ENCODE peak calls at places on chromosomes 3 and 15, in eight cellular contexts. W is HS-5; B is dorsolateral prefrontal cortex; V is germinal center; E is T1000; S is lung microvascular endothelial cell; P is ELF-1; C is stimulated activated CD4-positive, alpha-beta T cell treated with anti-CD3 and anti-CD28 coated beads, Interleukin-12 subunit alpha, Interleukin-12 subunit beta, amount 100 ng/mL, for 48 hours. D is an unnamed sample.

GRCh38 chr15:78808550-78808949 is 2.7 kb downstream of the ADAMTS7 start:
- DNase-seq in W (no peak), B (no peak), V (peak), E (no peak), S (peak), P (peak), C (no peak), D (no peak)

GRCh38 chr3:117811797-117812196 is 1102.2 kb downstream of the TUSC7 start:
- DNase-seq in W (no peak), B (no peak), V (no peak), E (no peak), S (no peak), P (no peak), C (no peak), D (no peak)

GRCh38 chr15:33994005-33994615 is 25.8 kb downstream of the CHRM5 start:
- DNase-seq in W (no peak), B (no peak), V (no peak), E (no peak), S (peak), P (peak), C (no peak), D (no peak)

GRCh38 chr15:28094732-28095521 is 4.2 kb downstream of the OCA2 start:
- DNase-seq in W (no peak), B (no peak), V (peak), E (no peak), S (no peak), P (peak), C (no peak), D (no peak)

GRCh38 chr3:63927623-63928280 is 15.6 kb upstream of the SCAANT1 start:
- DNase-seq in W (no peak), B (no peak), V (peak), E (no peak), S (no peak), P (no peak), C (no peak), D (no peak)

GRCh38 chr3:127042634-127043033 is 59.7 kb downstream of the PLXNA1 start:
- DNase-seq in W (no peak), B (no peak), V (no peak), E (no peak), S (no peak), P (no peak), C (no peak), D (no peak)

GRCh38 chr3:173639098-173639497 is 241.6 kb downstream of the NLGN1 start:
- DNase-seq in W (no peak), B (no peak), V (no peak), E (no peak), S (no peak), P (no peak), C (no peak), D (no peak)

GRCh38 chr15:83099290-83099689 is 8.2 kb upstream of the TM6SF1 start:
- DNase-seq in W (no peak), B (no peak), V (no peak), E (no peak), S (no peak), P (no peak), C (no peak), D (no peak)

GRCh38 chr15:75164625-75165024 is 37.1 kb upstream of the C15orf39 start:
- DNase-seq in W (no peak), B (no peak), V (no peak), E (no peak), S (no peak), P (no peak), C (no peak), D (no peak)

GRCh38 chr3:70911719-70912118 is 599.3 kb upstream of the MDFIC2 start:
- DNase-seq in W (no peak), B (no peak), V (no peak), E (no peak), S (no peak), P (no peak), C (no peak), D (no peak)

GRCh38 chr3:133425898-133426297 is 26.0 kb downstream of the BFSP2 start:
- DNase-seq in W (no peak), B (no peak), V (no peak), E (no peak), S (no peak), P (no peak), C (no peak), D (no peak)

GRCh38 chr3:66107855-66108254 is 69.1 kb upstream of the MAGI1 start:
- DNase-seq in W (no peak), B (no peak), V (no peak), E (no peak), S (peak), P (no peak), C (no peak), D (no peak)

GRCh38 chr3:135325096-135325495 is 530.0 kb downstream of the EPHB1 start:
- DNase-seq in W (no peak), B (no peak), V (no peak), E (no peak), S (no peak), P (no peak), C (no peak), D (no peak)

GRCh38 chr3:107674371-107674770 is 151.6 kb downstream of the BBX start:
- DNase-seq in W (no peak), B (peak), V (no peak), E (no peak), S (no peak), P (no peak), C (no peak), D (no peak)

GRCh38 chr15:46900992-46901391 is 816.3 kb upstream of the SEMA6D start:
- DNase-seq in W (peak), B (no peak), V (no peak), E (no peak), S (no peak), P (no peak), C (no peak), D (no peak)

D was measured in hippocampal formation.